ENCODE peak calls at places on chromosomes 12 and 14, in five cellular contexts. I is Panc1; L is effector memory CD4-positive, alpha-beta T cell; S is left ventricle myocardium inferior; Z is CD8-positive, alpha-beta memory T cell. B is an unnamed sample. For H3K36me3, the result is how much of the 10 kb centered on the place peaks cover.

GRCh38 chr14:94000267-94000666 is 3.2 kb downstream of the CCDC197 start:
- DNase-seq in I (no peak), L (no peak), S (no peak), Z (no peak), B (no peak)

GRCh38 chr12:219891-220352 is 6.0 kb upstream of the SLC6A12 start:
- DNase-seq in I (peak), L (no peak), S (peak), Z (no peak), B (peak)

GRCh38 chr14:75460402-75460801 is 32.6 kb downstream of the JDP2 start:
- DNase-seq in I (no peak), L (no peak), S (no peak), Z (no peak), B (no peak)

GRCh38 chr12:92989715-92990484 is 60.8 kb upstream of the EEA1 start:
- DNase-seq in I (no peak), L (no peak), S (no peak), Z (no peak), B (no peak)

GRCh38 chr12:19010087-19010486 is 119.4 kb upstream of the PLEKHA5 start:
- DNase-seq in I (no peak), L (no peak), S (no peak), Z (no peak), B (no peak)

GRCh38 chr14:32762886-32763285 is 175.8 kb upstream of the NPAS3 start:
- DNase-seq in I (no peak), L (no peak), S (no peak), Z (no peak), B (no peak)

GRCh38 chr14:57749267-57749666 is 116.6 kb downstream of the SLC35F4 start:
- DNase-seq in I (no peak), L (no peak), S (no peak), Z (no peak), B (no peak)

GRCh38 chr12:96233941-96234461 is 39.8 kb downstream of the ELK3 start:
- DNase-seq in I (no peak), L (no peak), S (peak), Z (no peak), B (no peak)

GRCh38 chr12:130976171-130976720 is 22.5 kb downstream of the ADGRD1 start:
- DNase-seq in I (no peak), L (no peak), S (no peak), Z (no peak), B (no peak)

GRCh38 chr12:93050026-93050747 is 121.1 kb upstream of the EEA1 start:
- DNase-seq in I (no peak), L (no peak), S (no peak), Z (no peak), B (no peak)

GRCh38 chr14:42624980-42625761 is 1018.5 kb downstream of the LRFN5 start:
- DNase-seq in I (no peak), L (no peak), S (no peak), Z (no peak), B (no peak)

GRCh38 chr14:75591987-75592575 is 13.7 kb downstream of the FLVCR2 start:
- DNase-seq in I (no peak), L (no peak), S (no peak), Z (no peak), B (no peak)

GRCh38 chr12:112848972-112849371 is 57.4 kb downstream of the RPH3A start:
- DNase-seq in I (no peak), L (no peak), S (no peak), Z (no peak), B (no peak)

DNA sequence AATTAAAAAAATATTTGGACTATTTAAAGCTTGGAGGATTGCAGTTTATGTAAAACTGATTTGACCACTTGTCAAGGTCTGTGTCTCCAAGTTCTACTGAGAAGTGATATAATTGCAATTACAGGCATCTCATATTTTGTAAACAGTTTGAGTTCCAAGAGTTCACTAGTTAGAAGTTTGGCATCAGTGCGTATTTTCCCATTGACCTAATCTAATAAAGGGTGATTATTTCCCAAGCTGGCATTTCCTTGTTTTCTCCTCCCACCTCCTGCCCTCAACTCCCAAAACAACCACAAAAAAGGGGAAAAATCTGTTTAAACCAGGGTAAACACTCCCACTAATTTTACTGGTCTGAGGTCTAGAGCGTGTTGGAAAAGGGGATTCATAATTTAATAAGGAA is 3.0 kb upstream of the MYF6 start:
- DNase-seq in I (no peak), L (no peak), S (no peak), Z (no peak), B (no peak)
- H3K36me3 ChIP-seq in I (under half), L (under half), S (under half), Z (under half), B (under half)

GRCh38 chr14:35879141-35879648 is 53.1 kb downstream of the BRMS1L start:
- DNase-seq in I (no peak), L (no peak), S (no peak), Z (no peak), B (no peak)
- H3K27ac ChIP-seq in I (no peak), L (no peak), S (peak), Z (no peak), B (no peak)

DNA sequence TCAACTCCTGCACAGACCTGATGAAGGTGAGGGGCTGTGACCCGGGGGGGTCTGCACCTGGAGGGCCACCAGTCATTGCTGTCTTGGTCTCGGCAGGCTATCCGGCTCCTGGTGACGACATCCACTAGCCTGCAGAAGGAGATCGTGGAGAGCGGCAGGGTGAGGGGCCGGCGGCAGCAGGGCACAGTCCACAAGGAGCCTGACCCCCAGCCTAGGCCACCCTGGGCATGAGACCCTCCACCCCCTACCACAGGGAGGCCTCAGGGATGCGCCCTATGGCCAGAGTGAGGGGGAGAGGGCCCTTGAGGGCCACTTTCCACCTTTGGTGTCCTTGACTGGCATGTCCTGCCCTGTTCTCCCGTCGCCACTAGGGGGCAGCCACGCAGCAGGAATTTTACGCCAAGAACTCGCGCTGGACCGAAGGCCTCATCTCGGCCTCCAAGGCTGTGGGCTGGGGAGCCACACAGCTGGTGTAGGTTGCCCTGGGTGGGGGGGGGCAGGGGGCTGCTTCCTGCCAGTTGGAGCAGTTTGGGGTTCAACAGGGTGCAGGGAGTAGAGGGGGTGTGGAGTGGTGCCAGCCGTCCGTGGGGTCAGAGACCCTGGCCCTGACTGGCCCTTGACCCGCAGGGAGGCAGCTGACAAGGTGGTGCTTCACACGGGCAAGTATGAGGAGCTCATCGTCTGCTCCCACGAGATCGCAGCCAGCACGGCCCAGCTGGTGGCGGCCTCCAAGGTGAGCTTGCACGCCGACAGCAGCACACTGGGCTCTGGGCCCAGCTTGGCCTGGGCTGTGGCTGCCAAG is 25.0 kb downstream of the HIP1R start:
- DNase-seq in I (peak), L (peak), S (peak), Z (peak), B (peak)
- H3K36me3 ChIP-seq in I (under half), L (under half), S (under half), Z (under half), B (under half)

GRCh38 chr12:94806617-94807016 is 156.3 kb upstream of the TMCC3 start:
- DNase-seq in I (no peak), L (no peak), S (no peak), Z (no peak), B (no peak)
- H3K27ac ChIP-seq in I (no peak), L (no peak), S (no peak), Z (no peak), B (no peak)

GRCh38 chr14:21244546-21244945 is 24.7 kb downstream of the HNRNPC start:
- DNase-seq in I (no peak), L (no peak), S (no peak), Z (no peak), B (no peak)

GRCh38 chr14:21240417-21240816 is 28.8 kb downstream of the HNRNPC start:
- DNase-seq in I (no peak), L (no peak), S (no peak), Z (no peak), B (no peak)

GRCh38 chr14:21238823-21239518 is 30.3 kb downstream of the HNRNPC start:
- DNase-seq in I (no peak), L (no peak), S (no peak), Z (no peak), B (no peak)

GRCh38 chr14:21236948-21237797 is 32.1 kb downstream of the HNRNPC start:
- DNase-seq in I (no peak), L (no peak), S (no peak), Z (no peak), B (no peak)

GRCh38 chr14:21241218-21241819 is 27.9 kb downstream of the HNRNPC start:
- DNase-seq in I (no peak), L (no peak), S (no peak), Z (no peak), B (no peak)
- H3K36me3 ChIP-seq in I (under half), L (under half), S (half or more), Z (under half), B (under half)

B was measured in iPS DF 6.9.